ENCODE peak calls at places on chromosomes 16 and 17, in five cellular contexts. W is dorsolateral prefrontal cortex, Q is spleen, X is K562, B is AG10803. L is an unnamed sample.

GRCh38 chr17:46742539-46743270 is 75.8 kb downstream of the WNT3 start:
- DNase-seq in B (peak; percentile 82), W (no peak), X (peak; percentile 88), Q (no peak), L (peak; percentile 24)

GRCh38 chr16:84791501-84791900 is 28.3 kb upstream of the CRISPLD2 start:
- DNase-seq in W (no peak), B (no peak), Q (no peak), X (no peak), L (no peak)

GRCh38 chr17:37710344-37710886 is 34.4 kb downstream of the HNF1B start:
- DNase-seq in W (no peak), Q (no peak), B (peak; percentile 42), X (peak; percentile 44), L (peak; percentile 53)

GRCh38 chr16:24774510-24774909 is 45.1 kb downstream of the TNRC6A start:
- DNase-seq in B (no peak), Q (no peak), W (no peak), X (no peak), L (no peak)

GRCh38 chr17:78722101-78722761 is 59.8 kb downstream of the CYTH1 start:
- DNase-seq in X (no peak), Q (peak; percentile 86), B (peak; percentile 16), W (peak; percentile 79), L (peak; percentile 50)

GRCh38 chr16:81928975-81929374 is 82.3 kb downstream of the SDR42E1 start:
- DNase-seq in B (no peak), Q (no peak), W (no peak), X (peak; percentile 70), L (no peak)

GRCh38 chr17:42975265-42975664 is 4.6 kb downstream of the PTGES3L start:
- DNase-seq in Q (no peak), W (no peak), B (no peak), X (peak; percentile 37), L (no peak)

GRCh38 chr17:50238594-50239287 is 35.5 kb upstream of the TMEM92 start:
- DNase-seq in X (no peak), B (no peak), W (no peak), Q (no peak), L (no peak)

GRCh38 chr16:48384305-48384981 is 770 bp downstream of the SIAH1 start:
- DNase-seq in X (peak; percentile 61), B (peak; percentile 46), W (peak; percentile 73), Q (peak; percentile 91), L (peak; percentile 73)

GRCh38 chr16:79659352-79659751 is 58.8 kb upstream of the MAF start:
- DNase-seq in X (no peak), W (no peak), B (no peak), Q (no peak), L (no peak)

GRCh38 chr17:35900280-35900679 is 20.1 kb upstream of the CCL5 start:
- DNase-seq in B (no peak), Q (no peak), W (no peak), X (no peak), L (no peak)

GRCh38 chr16:50102046-50102756 is 36.4 kb downstream of the HEATR3 start:
- DNase-seq in B (peak; percentile 81), X (no peak), Q (no peak), W (no peak), L (no peak)

GRCh38 chr17:79003661-79004411 is 5.7 kb downstream of the CANT1 start:
- DNase-seq in W (no peak), Q (no peak), X (no peak), B (no peak), L (no peak)

GRCh38 chr17:19718613-19719364 is 2.4 kb upstream of the SLC47A2 start:
- DNase-seq in Q (no peak), W (no peak), B (no peak), X (peak; percentile 15), L (no peak)
- TF ChIP-seq CTCF in Q (no peak), W (no peak), B (peak; percentile 11), X (peak; percentile 51), L (peak; percentile 4)

GRCh38 chr17:68204736-68205135 is 43.1 kb upstream of the AMZ2 start:
- DNase-seq in B (no peak), Q (peak; percentile 83), W (no peak), X (peak; percentile 28), L (no peak)

GRCh38 chr17:68210570-68210969 is 37.3 kb upstream of the AMZ2 start:
- DNase-seq in W (no peak), Q (no peak), X (no peak), B (no peak), L (no peak)

GRCh38 chr17:68205251-68205807 is 42.5 kb upstream of the AMZ2 start:
- DNase-seq in W (peak; percentile 96), X (peak; percentile 94), B (peak; percentile 81), Q (peak; percentile 99), L (peak; percentile 95)

GRCh38 chr17:68207651-68208253 is 40.1 kb upstream of the AMZ2 start:
- DNase-seq in B (no peak), W (no peak), X (no peak), Q (peak; percentile 81), L (no peak)
- H3K4me3 ChIP-seq in B (no peak overlapping the region), W (peak overlapping the region; percentile 79), X (no peak overlapping the region), Q (no peak overlapping the region), L (no peak overlapping the region)

GRCh38 chr17:28553000-28553505 is 629 bp upstream of the UNC119 start:
- DNase-seq in B (no peak), Q (peak; percentile 25), W (peak; percentile 22), X (no peak), L (no peak)

GRCh38 chr17:28555022-28555421 is 2.6 kb upstream of the UNC119 start:
- DNase-seq in B (no peak), W (no peak), Q (no peak), X (no peak), L (no peak)

GRCh38 chr17:28551421-28552186 is 820 bp downstream of the UNC119 start:
- DNase-seq in X (peak; percentile 29), Q (peak; percentile 76), W (peak; percentile 46), B (peak; percentile 14), L (no peak)

GRCh38 chr17:28552201-28552999 is at the start of gene UNC119:
- DNase-seq in Q (peak; percentile 97), W (peak; percentile 83), B (peak; percentile 61), X (peak; percentile 86), L (peak; percentile 76)

DNA sequence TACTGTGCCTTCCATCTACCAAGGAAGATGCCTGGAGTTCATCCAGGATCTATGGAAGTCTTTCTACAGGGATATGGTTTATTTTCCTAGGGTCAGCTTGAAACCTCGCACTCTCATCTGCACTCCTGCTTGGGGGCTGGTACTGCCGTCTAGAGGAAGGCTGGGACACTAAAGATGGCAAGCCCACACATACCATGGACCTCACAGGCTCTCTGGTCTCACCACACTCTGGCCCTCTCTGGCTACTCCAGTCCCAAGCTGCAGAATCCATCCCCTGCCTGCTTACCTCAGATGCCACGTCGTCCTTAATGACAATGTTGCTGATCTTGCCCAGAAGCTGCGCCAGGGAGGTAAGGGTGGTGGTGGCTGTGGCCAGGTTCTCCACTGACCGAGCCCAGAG is 2.1 kb upstream of the UNC119 start:
- DNase-seq in W (peak; percentile 26), X (no peak), B (no peak), Q (no peak), L (no peak)
- TF ChIP-seq CTCF in W (no peak), X (no peak), B (no peak), Q (no peak), L (no peak)

GRCh38 chr17:74748279-74748528 is 224 bp upstream of the NHERF1 start:
- DNase-seq in W (no peak), Q (no peak), X (no peak), B (no peak), L (no peak)
- H3K4me3 ChIP-seq in W (peak overlapping the region; percentile 99), Q (peak overlapping the region; percentile 100), X (peak overlapping the region; percentile 93), B (peak overlapping the region; percentile 58), L (peak overlapping the region; percentile 87)

DNA sequence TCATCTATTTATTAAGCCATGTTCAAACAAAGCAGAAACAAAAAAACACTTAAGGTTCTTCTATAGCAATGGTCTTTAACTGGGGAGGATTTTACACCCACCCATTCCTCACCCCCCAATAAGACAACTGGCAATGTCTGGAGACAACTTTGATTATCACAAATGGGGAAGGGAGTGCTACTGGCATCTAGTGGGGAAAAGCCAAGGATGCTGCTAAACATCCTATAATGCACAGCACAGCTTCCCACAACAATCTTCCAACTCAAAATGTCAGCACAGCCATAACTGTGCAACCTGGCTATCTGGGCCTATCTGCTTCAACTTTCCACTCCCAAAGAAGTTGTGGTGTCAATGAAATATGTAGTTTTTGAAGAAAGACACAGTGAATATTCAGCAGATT is 1044.4 kb downstream of the CDH8 start:
- DNase-seq in B (no peak), X (no peak), W (no peak), Q (no peak), L (no peak)
- TF ChIP-seq CTCF in B (no peak), X (no peak), W (no peak), Q (no peak), L (no peak)

L was measured in BE2C.